ENCODE peak calls at places on chromosomes 7 and 10, in nine cellular contexts. Y, Z, G, Q, N, W, K, S and P are unnamed samples.

GRCh38 chr7:29494350-29494749 is 69.3 kb upstream of the PRR15 start:
- DNase-seq in K (no peak), S (peak), Z (no peak), Y (no peak), G (peak), Q (no peak), W (peak), N (no peak), P (no peak)

GRCh38 chr10:24513155-24513554 is 210.5 kb downstream of the ARHGAP21 start:
- DNase-seq in Z (peak), G (no peak), Y (no peak), Q (no peak), N (peak), K (peak), S (peak), W (peak), P (no peak)

GRCh38 chr7:123499211-123499968 is 35.0 kb downstream of the IQUB start:
- DNase-seq in K (no peak), N (no peak), Q (no peak), G (no peak), Z (no peak), W (peak), Y (no peak), S (peak), P (no peak)

GRCh38 chr7:29091722-29092121 is 54.6 kb downstream of the CPVL start:
- DNase-seq in W (peak), Q (no peak), Y (no peak), N (no peak), S (no peak), Z (peak), G (no peak), K (no peak), P (peak)

GRCh38 chr7:44063894-44064651 is 1.3 kb downstream of the PGAM2 start:
- DNase-seq in Q (peak), N (no peak), Z (no peak), Y (no peak), W (no peak), S (no peak), G (no peak), K (no peak), P (no peak)

GRCh38 chr10:30862486-30862885 is 169.2 kb downstream of the ZNF438 start:
- DNase-seq in Y (no peak), Q (no peak), K (no peak), S (peak), N (peak), W (peak), G (peak), Z (no peak), P (no peak)

GRCh38 chr7:40658731-40659130 is 523.9 kb downstream of the SUGCT start:
- DNase-seq in N (peak), Z (no peak), Q (no peak), Y (no peak), S (peak), W (peak), K (no peak), G (no peak), P (no peak)

GRCh38 chr10:103969436-103969835 is 2.5 kb downstream of the SLK start:
- DNase-seq in W (peak), Z (no peak), K (no peak), Y (no peak), N (no peak), G (no peak), Q (no peak), S (no peak), P (no peak)

GRCh38 chr7:45869426-45869825 is 3.5 kb downstream of the CCDC201 start:
- DNase-seq in N (peak), Q (no peak), W (peak), K (no peak), Z (no peak), G (no peak), S (peak), Y (no peak), P (no peak)

GRCh38 chr7:140200102-140200989 is 23.6 kb upstream of the KDM7A start:
- DNase-seq in W (peak), Z (no peak), Y (no peak), K (no peak), N (peak), S (peak), G (no peak), Q (no peak), P (no peak)

GRCh38 chr7:140902305-140902953 is 22.3 kb downstream of the BRAF start:
- DNase-seq in K (no peak), G (no peak), N (no peak), Z (peak), W (no peak), Q (no peak), S (no peak), Y (no peak), P (no peak)

GRCh38 chr7:46687203-46687602 is 766.1 kb upstream of the IGFBP3 start:
- DNase-seq in G (no peak), S (no peak), W (no peak), N (no peak), Q (no peak), Y (no peak), Z (no peak), K (no peak), P (no peak)

GRCh38 chr10:96292971-96293909 is 11.0 kb upstream of the DNTT start:
- DNase-seq in W (peak), K (peak), Y (no peak), Z (peak), G (peak), N (peak), S (peak), Q (no peak), P (peak)

GRCh38 chr7:26658698-26659084 is 205.7 kb downstream of the SKAP2 start:
- DNase-seq in Q (no peak), K (no peak), W (no peak), G (no peak), Z (no peak), S (no peak), Y (no peak), N (no peak), P (no peak)

GRCh38 chr7:49931627-49932026 is 158.2 kb downstream of the VWC2 start:
- DNase-seq in Z (no peak), Q (no peak), Y (no peak), K (no peak), G (no peak), N (no peak), W (no peak), S (no peak), P (no peak)

GRCh38 chr7:16753102-16753931 is at the start of gene TSPAN13:
- DNase-seq in G (no peak), Z (peak), K (peak), N (peak), S (peak), Y (peak), Q (peak), W (peak), P (peak)

GRCh38 chr10:102657984-102658724 is 13.9 kb downstream of the TRIM8 start:
- DNase-seq in S (no peak), W (peak), K (no peak), Q (no peak), Y (no peak), N (peak), G (no peak), Z (no peak), P (no peak)

GRCh38 chr7:139820089-139820488 is 9.0 kb upstream of the TBXAS1 start:
- DNase-seq in N (peak), Y (no peak), Q (no peak), Z (no peak), G (no peak), W (no peak), S (no peak), K (no peak), P (no peak)

GRCh38 chr10:72810976-72811375 is 82.6 kb upstream of the OIT3 start:
- DNase-seq in N (no peak), Z (no peak), K (no peak), S (no peak), G (no peak), W (no peak), Y (no peak), Q (no peak), P (no peak)

GRCh38 chr7:6432786-6433185 is 15.0 kb downstream of the DAGLB start:
- DNase-seq in N (no peak), S (no peak), Y (no peak), G (no peak), W (no peak), K (no peak), Z (no peak), Q (no peak), P (no peak)

GRCh38 chr10:101446071-101446470 is 92.1 kb downstream of the BTRC start:
- DNase-seq in N (no peak), Y (no peak), K (no peak), G (no peak), S (no peak), Q (no peak), W (no peak), Z (no peak), P (no peak)

GRCh38 chr10:17730667-17731066 is 21.3 kb upstream of the TMEM236 start:
- DNase-seq in G (no peak), Y (no peak), Z (no peak), S (peak), W (peak), Q (no peak), K (no peak), N (no peak), P (no peak)

GRCh38 chr7:27078616-27079233 is 17.1 kb downstream of the HOXA1 start:
- DNase-seq in S (no peak), N (peak), K (no peak), W (no peak), Y (no peak), Z (no peak), Q (no peak), G (no peak), P (no peak)

GRCh38 chr10:127928021-127928806 is 21.3 kb downstream of the PTPRE start:
- DNase-seq in K (no peak), S (peak), Q (no peak), Z (no peak), G (no peak), W (peak), Y (no peak), N (peak), P (no peak)

GRCh38 chr10:130137077-130137448 is 872 bp downstream of the GLRX3 start:
- DNase-seq in Z (peak), N (peak), K (peak), S (peak), Q (no peak), Y (no peak), G (no peak), W (peak), P (no peak)

GRCh38 chr10:93152136-93152535 is 78.4 kb downstream of the CYP26A1 start:
- DNase-seq in Q (no peak), W (peak), N (peak), K (no peak), Y (no peak), Z (no peak), G (no peak), S (peak), P (no peak)

GRCh38 chr7:76281006-76281705 is 21.3 kb upstream of the HSPB1 start:
- DNase-seq in K (no peak), Z (no peak), W (no peak), N (no peak), S (no peak), Q (no peak), Y (no peak), G (no peak), P (no peak)

GRCh38 chr10:132114953-132115520 is 49.3 kb downstream of the JAKMIP3 start:
- DNase-seq in Z (no peak), K (no peak), N (no peak), S (no peak), Y (no peak), G (no peak), Q (peak), W (no peak), P (no peak)

GRCh38 chr10:70761031-70761601 is 24.1 kb downstream of the TBATA start:
- DNase-seq in Q (no peak), G (no peak), Y (no peak), N (no peak), K (peak), W (peak), Z (no peak), S (no peak), P (no peak)

GRCh38 chr7:146185844-146186243 is 69.2 kb downstream of the CNTNAP2 start:
- DNase-seq in W (peak), Y (no peak), S (no peak), K (no peak), N (peak), Z (no peak), G (no peak), Q (no peak), P (no peak)

GRCh38 chr7:135234727-135235126 is 1.1 kb downstream of the STRA8 start:
- DNase-seq in G (no peak), K (no peak), S (no peak), W (no peak), Z (no peak), Y (no peak), Q (no peak), N (no peak), P (no peak)

GRCh38 chr7:78226059-78226658 is 427.6 kb downstream of the PHTF2 start:
- DNase-seq in N (peak), Z (peak), Q (peak), Y (no peak), W (peak), K (peak), G (peak), S (peak), P (no peak)

GRCh38 chr7:71925663-71926062 is 486.5 kb downstream of the CALN1 start:
- DNase-seq in G (no peak), S (no peak), K (no peak), Q (no peak), W (no peak), Y (no peak), N (no peak), Z (peak), P (no peak)

GRCh38 chr7:33243319-33243881 is 114.0 kb downstream of the BBS9 start:
- DNase-seq in N (peak), W (peak), Y (no peak), S (peak), K (no peak), Q (no peak), G (peak), Z (peak), P (peak)

GRCh38 chr10:6283632-6284031 is 80.9 kb downstream of the PFKFB3 start:
- DNase-seq in G (no peak), Q (no peak), Z (no peak), N (no peak), S (no peak), W (no peak), Y (no peak), K (no peak), P (no peak)

GRCh38 chr10:6218692-6219493 is 16.2 kb downstream of the PFKFB3 start:
- DNase-seq in K (no peak), Q (no peak), Y (no peak), G (no peak), W (peak), Z (no peak), S (peak), N (peak), P (no peak)

GRCh38 chr10:33783078-33783477 is 448.6 kb upstream of the NRP1 start:
- DNase-seq in Y (no peak), Q (no peak), G (no peak), N (no peak), Z (no peak), W (no peak), S (no peak), K (no peak), P (no peak)

GRCh38 chr10:106908225-106908624 is 256.3 kb downstream of the SORCS1 start:
- DNase-seq in Y (no peak), S (no peak), G (no peak), N (no peak), W (no peak), Q (no peak), K (no peak), Z (no peak), P (no peak)

GRCh38 chr10:106913294-106913693 is 251.2 kb downstream of the SORCS1 start:
- DNase-seq in Q (no peak), Z (no peak), W (no peak), Y (no peak), K (no peak), S (no peak), N (no peak), G (no peak), P (no peak)

DNA sequence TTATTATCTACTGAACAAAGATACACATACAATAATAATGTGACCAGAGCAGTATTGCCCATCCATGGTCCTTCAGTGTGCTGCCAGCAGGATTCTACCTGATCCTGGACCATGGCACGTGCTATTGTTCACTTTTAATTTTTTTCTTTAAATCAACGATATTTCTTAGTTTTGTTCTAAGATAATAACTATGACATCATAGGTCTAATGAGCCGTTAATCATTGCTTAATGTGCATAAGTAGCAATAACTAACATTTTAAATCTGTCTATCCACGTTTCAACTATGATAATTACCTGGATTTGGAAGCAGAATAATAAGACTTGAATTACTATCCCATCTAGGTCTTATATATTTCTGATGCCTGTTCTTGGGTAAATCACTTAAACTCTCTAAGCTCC is 253.8 kb downstream of the SORCS1 start:
- DNase-seq in S (no peak), K (no peak), W (no peak), Q (no peak), G (no peak), Z (no peak), N (no peak), Y (no peak), P (no peak)
- TF ChIP-seq CTCF in S (no peak), K (no peak), W (no peak), Q (no peak), G (no peak), Z (no peak), N (no peak), Y (no peak), P (no peak)

DNA sequence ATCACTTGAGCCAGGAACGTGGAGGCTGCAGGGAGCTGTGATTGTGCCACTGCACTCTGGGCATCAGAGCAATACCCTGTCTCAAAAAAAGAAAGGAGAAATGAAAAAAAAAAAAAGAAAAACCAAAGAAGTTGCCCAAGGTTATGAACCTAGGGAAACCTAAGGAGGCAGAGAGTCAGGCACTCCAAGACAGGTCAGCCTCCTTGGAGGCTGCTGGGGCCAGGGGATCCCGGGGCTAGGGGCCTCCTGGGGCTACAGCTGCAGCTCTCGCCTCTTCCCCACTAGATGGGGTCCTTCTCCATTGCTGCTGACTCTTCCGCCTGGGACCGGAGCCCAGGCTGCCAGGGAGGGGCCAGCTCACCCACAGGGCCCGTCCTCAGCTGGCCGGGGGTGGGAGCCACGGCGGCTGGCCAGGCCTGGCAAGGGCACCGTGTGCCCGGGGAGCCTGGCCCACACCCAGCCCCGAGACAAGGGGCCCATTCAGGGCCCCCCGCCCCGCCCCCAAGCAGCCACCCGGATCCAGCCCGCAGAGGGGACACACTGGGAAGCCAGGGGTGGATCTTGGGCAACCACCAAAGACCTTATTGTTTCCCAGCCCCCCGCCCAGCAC is 1.7 kb upstream of the SPACDR start:
- DNase-seq in N (peak), Z (no peak), Q (peak), W (peak), K (peak), Y (no peak), G (no peak), S (peak), P (no peak)
- TF ChIP-seq CTCF in N (peak), Z (no peak), Q (peak), W (peak), K (peak), Y (peak), G (peak), S (peak), P (peak)

GRCh38 chr10:94851263-94851662 is 87.2 kb upstream of the CYP2C9 start:
- DNase-seq in S (no peak), Z (no peak), Y (no peak), W (no peak), N (no peak), G (no peak), K (no peak), Q (no peak), P (no peak)
- TF ChIP-seq CTCF in S (no peak), Z (no peak), Y (no peak), W (no peak), N (no peak), G (no peak), K (no peak), Q (no peak), P (no peak)

GRCh38 chr10:90650858-90651257 is 207.0 kb downstream of the HTR7 start:
- DNase-seq in S (no peak), G (no peak), Q (no peak), Z (no peak), W (peak), Y (no peak), K (no peak), N (no peak), P (no peak)

DNA sequence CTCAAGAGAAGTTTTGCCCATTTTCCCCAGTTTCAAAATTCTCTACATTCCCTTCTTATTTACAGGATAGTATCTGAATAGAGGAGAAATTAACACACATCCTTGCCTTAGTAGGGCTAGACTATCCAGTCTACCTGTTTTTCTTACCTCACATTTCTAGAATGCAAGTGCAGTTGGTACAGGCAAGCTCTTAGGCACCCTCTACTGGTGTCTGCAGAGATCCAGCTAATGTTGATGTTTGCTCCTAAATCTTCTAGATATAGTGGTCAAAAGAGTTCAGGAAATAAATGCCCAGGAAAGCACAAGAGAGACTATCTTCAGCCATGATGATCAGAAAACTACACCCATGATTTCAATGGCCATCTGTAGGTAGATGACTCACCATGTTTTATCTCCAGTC is 205.3 kb downstream of the HTR7 start:
- DNase-seq in N (peak), G (no peak), S (peak), K (no peak), W (peak), Q (no peak), Z (peak), Y (no peak), P (no peak)
- TF ChIP-seq CTCF in N (peak), G (no peak), S (peak), K (no peak), W (peak), Q (peak), Z (peak), Y (peak), P (no peak)